ENCODE peak calls at places on chromosome 22, in five cellular contexts. One of them, this sample, is unnamed. For H3K9me3 and H3K4me1, the result is how much of the 10 kb centered on the place peaks cover.

GRCh38 chr22:47166446-47167016 is 404.1 kb downstream of the TBC1D22A start:
- DNase-seq in A549: no peak
- DNase-seq in heart left ventricle: peak
- DNase-seq in endodermal cell: peak
- DNase-seq in heart right ventricle: no peak
- DNase-seq in this sample: peak

GRCh38 chr22:41367039-41367679 is 14.6 kb upstream of the TEF start:
- DNase-seq in A549: peak
- DNase-seq in heart left ventricle: peak
- DNase-seq in endodermal cell: peak
- DNase-seq in heart right ventricle: peak
- DNase-seq in this sample: peak

GRCh38 chr22:20169253-20169822 is 18.5 kb upstream of the CCDC188 start:
- DNase-seq in A549: no peak
- DNase-seq in heart left ventricle: no peak
- DNase-seq in endodermal cell: no peak
- DNase-seq in heart right ventricle: no peak
- DNase-seq in this sample: no peak

GRCh38 chr22:29581799-29582198 is 886 bp upstream of the NIPSNAP1 start:
- DNase-seq in A549: no peak
- DNase-seq in heart left ventricle: no peak
- DNase-seq in endodermal cell: no peak
- DNase-seq in heart right ventricle: no peak
- DNase-seq in this sample: peak

GRCh38 chr22:19070397-19071169 is 51.6 kb downstream of the DGCR2 start:
- DNase-seq in A549: no peak
- DNase-seq in heart left ventricle: no peak
- DNase-seq in endodermal cell: no peak
- DNase-seq in heart right ventricle: no peak
- DNase-seq in this sample: no peak

GRCh38 chr22:42544686-42545085 is 9.1 kb upstream of the SERHL2 start:
- DNase-seq in A549: no peak
- DNase-seq in heart left ventricle: no peak
- DNase-seq in endodermal cell: no peak
- DNase-seq in heart right ventricle: no peak
- DNase-seq in this sample: no peak

GRCh38 chr22:42281706-42282251 is 11.3 kb upstream of the TCF20 start:
- DNase-seq in A549: no peak
- DNase-seq in heart left ventricle: no peak
- DNase-seq in endodermal cell: peak
- DNase-seq in heart right ventricle: no peak
- DNase-seq in this sample: no peak

GRCh38 chr22:27797793-27798525 is 3.6 kb downstream of the MN1 start:
- DNase-seq in A549: no peak
- DNase-seq in heart left ventricle: peak
- DNase-seq in endodermal cell: peak
- DNase-seq in heart right ventricle: no peak
- DNase-seq in this sample: no peak

GRCh38 chr22:47632646-47633045 is 870.2 kb downstream of the TBC1D22A start:
- DNase-seq in A549: no peak
- DNase-seq in heart left ventricle: no peak
- DNase-seq in endodermal cell: no peak
- DNase-seq in heart right ventricle: no peak
- DNase-seq in this sample: no peak

GRCh38 chr22:25764270-25765015 is 22.5 kb downstream of the MYO18B start:
- DNase-seq in A549: no peak
- DNase-seq in heart left ventricle: no peak
- DNase-seq in endodermal cell: peak
- DNase-seq in heart right ventricle: no peak
- DNase-seq in this sample: no peak

GRCh38 chr22:39292002-39292401 is 27.4 kb downstream of the RPL3 start:
- DNase-seq in A549: no peak
- DNase-seq in heart left ventricle: no peak
- DNase-seq in endodermal cell: no peak
- DNase-seq in heart right ventricle: no peak
- DNase-seq in this sample: no peak

GRCh38 chr22:19287889-19288288 is 3.6 kb downstream of the CLTCL1 start:
- DNase-seq in A549: no peak
- DNase-seq in heart left ventricle: no peak
- DNase-seq in endodermal cell: no peak
- DNase-seq in heart right ventricle: no peak
- DNase-seq in this sample: no peak

GRCh38 chr22:40436460-40437431 is 66.4 kb downstream of the SGSM3 start:
- DNase-seq in A549: peak
- DNase-seq in heart left ventricle: no peak
- DNase-seq in endodermal cell: peak
- DNase-seq in heart right ventricle: peak
- DNase-seq in this sample: no peak

GRCh38 chr22:26722159-26722558 is 64.8 kb downstream of the MIAT start:
- DNase-seq in A549: no peak
- DNase-seq in heart left ventricle: no peak
- DNase-seq in endodermal cell: no peak
- DNase-seq in heart right ventricle: no peak
- DNase-seq in this sample: no peak

GRCh38 chr22:25403752-25404471 is 160.6 kb upstream of the GRK3 start:
- DNase-seq in A549: no peak
- DNase-seq in heart left ventricle: no peak
- DNase-seq in endodermal cell: peak
- DNase-seq in heart right ventricle: no peak
- DNase-seq in this sample: no peak

GRCh38 chr22:39721456-39722325 is 151.1 kb downstream of the CACNA1I start:
- DNase-seq in A549: no peak
- DNase-seq in heart left ventricle: no peak
- DNase-seq in endodermal cell: peak
- DNase-seq in heart right ventricle: no peak
- DNase-seq in this sample: no peak

GRCh38 chr22:20567371-20567847 is 60.0 kb downstream of the MED15 start:
- DNase-seq in A549: no peak
- DNase-seq in heart left ventricle: no peak
- DNase-seq in endodermal cell: no peak
- DNase-seq in heart right ventricle: no peak
- DNase-seq in this sample: no peak

DNA sequence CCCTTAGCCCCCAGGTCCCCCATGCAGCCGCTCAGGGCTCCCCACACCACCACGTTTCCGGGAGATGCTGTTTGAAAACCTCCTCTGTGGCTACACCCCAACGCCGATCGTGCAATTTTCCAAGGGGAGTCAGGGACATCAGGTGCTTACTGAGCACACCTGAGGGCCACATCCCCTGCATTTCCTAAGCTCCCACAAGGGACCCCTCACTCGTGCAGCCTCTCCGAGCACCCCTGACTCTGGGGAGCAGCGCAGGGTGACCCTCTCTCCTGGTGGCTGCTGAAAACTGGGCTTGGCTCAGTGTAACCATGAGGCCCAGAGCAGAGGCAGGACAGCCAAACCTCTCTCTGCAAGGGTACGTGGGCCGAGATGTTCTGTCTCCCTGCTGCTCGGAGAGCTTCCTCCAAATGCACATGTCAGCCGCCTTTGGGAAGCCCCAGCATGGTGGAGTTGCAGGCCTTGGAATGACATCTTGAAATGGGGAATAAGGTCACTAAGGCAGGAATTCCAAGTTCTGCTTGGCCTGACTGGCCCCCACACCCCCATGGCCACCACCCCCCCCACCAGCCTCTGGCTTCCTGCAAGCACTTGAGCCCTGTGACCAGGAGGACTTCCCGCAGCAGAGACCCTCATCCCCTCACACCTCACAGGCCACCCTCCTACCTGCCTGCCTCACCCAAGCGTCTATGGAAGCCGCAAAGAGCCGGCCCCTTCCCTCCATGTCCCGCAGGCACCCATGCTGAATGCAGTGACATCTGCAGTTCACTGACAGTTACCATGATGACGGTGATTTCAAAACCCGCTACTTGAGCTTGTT is 257.4 kb downstream of the BRD1 start:
- DNase-seq in A549: no peak
- DNase-seq in heart left ventricle: peak
- DNase-seq in endodermal cell: peak
- DNase-seq in heart right ventricle: no peak
- DNase-seq in this sample: peak
- H3K9me3 ChIP-seq in A549: under half
- H3K9me3 ChIP-seq in heart left ventricle: under half
- H3K9me3 ChIP-seq in endodermal cell: under half
- H3K9me3 ChIP-seq in heart right ventricle: under half
- H3K9me3 ChIP-seq in this sample: under half

DNA sequence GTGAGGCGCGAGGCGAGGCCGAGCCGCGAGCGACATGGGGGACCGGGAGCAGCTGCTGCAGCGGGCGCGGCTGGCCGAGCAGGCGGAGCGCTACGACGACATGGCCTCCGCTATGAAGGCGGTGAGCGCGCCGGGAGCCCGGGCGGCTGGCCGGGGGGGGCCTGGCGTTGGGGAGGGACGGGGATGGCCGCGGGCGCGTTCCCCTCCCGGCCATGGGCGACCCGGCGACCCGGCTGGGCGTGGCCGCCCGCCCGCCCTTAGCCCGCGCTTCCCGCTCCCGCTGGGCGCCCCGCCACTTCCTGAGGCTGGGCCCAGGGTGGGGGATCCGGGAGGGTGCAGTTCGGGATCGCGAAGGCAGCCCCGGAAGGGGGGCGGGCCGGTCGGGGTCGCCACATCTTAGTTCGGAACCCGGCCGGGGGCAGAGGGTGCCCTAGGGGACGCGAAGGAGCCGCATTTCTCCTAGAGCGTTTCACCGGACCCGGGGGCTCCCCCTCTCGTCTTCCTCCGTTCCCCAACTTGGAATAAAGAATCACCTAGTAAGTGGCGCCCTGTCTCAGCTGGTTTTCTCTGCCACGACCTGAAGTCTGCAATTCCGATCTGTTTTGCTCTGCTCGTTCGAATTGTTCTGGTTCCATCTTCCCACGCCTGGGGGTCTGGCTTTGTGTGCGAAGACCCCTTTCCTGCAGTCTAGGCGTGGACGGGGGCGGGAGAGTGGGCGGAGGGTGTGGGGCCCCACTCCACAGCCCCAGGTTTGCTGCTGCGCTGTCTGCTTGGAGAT is 554 bp downstream of the YWHAH start:
- DNase-seq in A549: peak
- DNase-seq in heart left ventricle: peak
- DNase-seq in endodermal cell: peak
- DNase-seq in heart right ventricle: peak
- DNase-seq in this sample: peak
- TF ChIP-seq CTCF in A549: no peak
- TF ChIP-seq CTCF in heart left ventricle: no peak
- TF ChIP-seq CTCF in endodermal cell: peak
- TF ChIP-seq CTCF in heart right ventricle: no peak
- TF ChIP-seq CTCF in this sample: no peak

DNA sequence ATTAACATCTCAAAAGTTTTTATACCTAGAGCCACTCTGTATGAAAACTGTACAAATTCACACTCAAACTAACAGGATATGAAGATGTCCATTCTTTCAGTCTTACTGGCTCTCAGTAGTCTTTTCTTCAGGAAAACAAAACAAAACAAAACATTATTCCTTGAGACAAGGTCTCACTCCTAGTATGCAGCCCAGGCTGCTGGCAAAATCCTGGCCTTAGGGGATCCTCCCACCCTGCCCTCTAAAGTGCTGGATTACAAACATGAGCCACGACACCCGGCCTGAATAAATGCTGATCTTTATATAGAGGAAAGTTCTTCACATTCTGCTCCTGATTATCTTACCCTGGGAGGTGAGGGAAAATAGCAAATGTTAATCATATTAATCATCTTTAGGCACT is 5.1 kb downstream of the APOL2 start:
- DNase-seq in A549: no peak
- DNase-seq in heart left ventricle: no peak
- DNase-seq in endodermal cell: no peak
- DNase-seq in heart right ventricle: no peak
- DNase-seq in this sample: no peak
- H3K4me1 ChIP-seq in A549: under half
- H3K4me1 ChIP-seq in heart left ventricle: under half
- H3K4me1 ChIP-seq in endodermal cell: under half
- H3K4me1 ChIP-seq in heart right ventricle: under half
- H3K4me1 ChIP-seq in this sample: half or more

GRCh38 chr22:49328630-49329405 is 498.9 kb downstream of the BRD1 start:
- DNase-seq in A549: no peak
- DNase-seq in heart left ventricle: no peak
- DNase-seq in endodermal cell: peak
- DNase-seq in heart right ventricle: no peak
- DNase-seq in this sample: no peak

GRCh38 chr22:49328076-49328475 is 499.6 kb downstream of the BRD1 start:
- DNase-seq in A549: no peak
- DNase-seq in heart left ventricle: no peak
- DNase-seq in endodermal cell: peak
- DNase-seq in heart right ventricle: no peak
- DNase-seq in this sample: peak

GRCh38 chr22:49331223-49331815 is 496.4 kb downstream of the BRD1 start:
- DNase-seq in A549: no peak
- DNase-seq in heart left ventricle: no peak
- DNase-seq in endodermal cell: peak
- DNase-seq in heart right ventricle: no peak
- DNase-seq in this sample: peak

GRCh38 chr22:49330421-49331222 is 497.1 kb downstream of the BRD1 start:
- DNase-seq in A549: no peak
- DNase-seq in heart left ventricle: no peak
- DNase-seq in endodermal cell: peak
- DNase-seq in heart right ventricle: no peak
- DNase-seq in this sample: peak

GRCh38 chr22:49329636-49330035 is 498.0 kb downstream of the BRD1 start:
- DNase-seq in A549: no peak
- DNase-seq in heart left ventricle: no peak
- DNase-seq in endodermal cell: peak
- DNase-seq in heart right ventricle: no peak
- DNase-seq in this sample: peak
- H3K9me3 ChIP-seq in A549: under half
- H3K9me3 ChIP-seq in heart left ventricle: under half
- H3K9me3 ChIP-seq in endodermal cell: under half
- H3K9me3 ChIP-seq in heart right ventricle: under half
- H3K9me3 ChIP-seq in this sample: under half

DNA sequence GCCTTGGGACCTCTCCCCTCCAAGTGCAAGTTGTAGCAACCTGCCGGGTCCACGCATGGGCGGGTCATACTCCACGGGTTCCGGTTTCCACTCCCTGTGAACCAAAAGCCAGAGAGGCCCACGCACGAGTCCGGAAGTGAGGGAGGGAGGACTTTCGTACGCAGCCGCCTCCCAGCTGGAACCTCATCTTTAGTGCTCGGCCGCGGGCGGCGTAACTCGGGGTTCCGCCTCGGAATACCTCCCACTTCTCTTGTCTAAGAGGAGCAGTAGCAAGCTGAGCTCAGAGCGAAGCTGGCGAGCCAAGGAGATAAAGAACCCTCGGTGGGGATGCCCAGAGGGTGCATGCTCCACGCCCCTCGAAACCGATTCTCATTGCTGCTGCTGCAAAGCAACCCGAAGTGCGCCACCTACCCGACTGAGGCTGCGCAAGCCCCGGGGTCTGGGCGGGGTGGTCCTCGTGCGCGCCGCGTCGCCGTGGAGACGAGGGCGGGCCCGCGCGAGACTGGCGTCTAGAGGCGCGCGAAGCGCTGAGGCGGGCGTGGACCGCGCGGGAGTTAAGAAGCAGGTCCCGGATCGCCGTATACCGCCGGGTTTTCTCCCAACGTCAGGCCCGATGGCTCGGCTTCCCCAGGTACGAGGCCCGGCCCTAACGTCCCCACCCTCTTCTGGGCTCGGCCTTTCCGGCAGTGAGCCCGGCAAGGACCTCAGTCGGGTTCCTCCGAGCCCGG is at the start of gene SFI1:
- DNase-seq in A549: peak
- DNase-seq in heart left ventricle: peak
- DNase-seq in endodermal cell: peak
- DNase-seq in heart right ventricle: peak
- DNase-seq in this sample: peak
- TF ChIP-seq CTCF in A549: no peak
- TF ChIP-seq CTCF in heart left ventricle: peak
- TF ChIP-seq CTCF in endodermal cell: peak
- TF ChIP-seq CTCF in heart right ventricle: peak
- TF ChIP-seq CTCF in this sample: peak

This sample was measured in lower lobe of right lung.